ENCODE peak calls at places on chromosomes 13 and 19, in seven cellular contexts. J is mesenchymal stem cell; C is thoracic aorta; U is adipocyte; A is CD8-positive, alpha-beta memory T cell; G is CD4-positive, CD25-positive, alpha-beta regulatory T cell; E is esophagus squamous epithelium. D is an unnamed sample.
A peak's percentile ranks its signal among the peaks of the same experiment; 100 is the strongest.

GRCh38 chr13:71867101-71867814 is at the start of gene DACH1:
- DNase-seq in C (no peak), A (no peak), J (peak; percentile 98), E (peak; percentile 20), U (peak; percentile 53), G (no peak), D (peak; percentile 91)

GRCh38 chr19:56838930-56839664 is 1.4 kb downstream of the PEG3 start:
- DNase-seq in J (no peak), A (no peak), C (peak; percentile 99), E (peak; percentile 56), G (peak; percentile 31), U (peak; percentile 31), D (peak; percentile 2)

GRCh38 chr13:35957174-35957867 is 173.9 kb downstream of the DCLK1 start:
- DNase-seq in A (no peak), E (no peak), G (no peak), C (no peak), J (no peak), U (peak; percentile 76), D (no peak)

GRCh38 chr19:54729416-54730188 is 5.4 kb downstream of the KIR3DL3 start:
- DNase-seq in E (no peak), G (no peak), J (no peak), A (no peak), C (no peak), U (no peak), D (no peak)

GRCh38 chr13:75760182-75760981 is 124.3 kb downstream of the LMO7 start:
- DNase-seq in U (no peak), E (no peak), J (no peak), G (no peak), A (no peak), C (no peak), D (peak; percentile 98)

GRCh38 chr13:82912564-82912963 is 969.7 kb downstream of the SLITRK1 start:
- DNase-seq in G (no peak), J (no peak), C (no peak), A (no peak), U (no peak), E (no peak), D (no peak)

GRCh38 chr19:58261600-58261967 is 17.2 kb upstream of the ZNF8 start:
- DNase-seq in E (no peak), J (no peak), A (no peak), G (no peak), C (no peak), U (no peak), D (no peak)

GRCh38 chr19:57888107-57888493 is 737 bp downstream of the ZNF814 start:
- DNase-seq in A (no peak), C (no peak), U (peak; percentile 27), J (peak; percentile 27), G (no peak), E (no peak), D (peak; percentile 25)

GRCh38 chr13:61247149-61247936 is 168.3 kb downstream of the PCDH20 start:
- DNase-seq in A (no peak), C (no peak), E (no peak), U (no peak), J (no peak), G (no peak), D (no peak)

GRCh38 chr13:39682788-39683187 is 27.3 kb downstream of the COG6 start:
- DNase-seq in J (no peak), A (no peak), E (no peak), U (no peak), C (no peak), G (no peak), D (no peak)

GRCh38 chr19:31263317-31263716 is 85.9 kb downstream of the TSHZ3 start:
- DNase-seq in U (no peak), E (no peak), J (no peak), G (no peak), C (no peak), A (no peak), D (no peak)

GRCh38 chr13:27834095-27834494 is 41.8 kb downstream of the GSX1 start:
- DNase-seq in C (no peak), U (no peak), A (no peak), J (no peak), E (no peak), G (no peak), D (no peak)

GRCh38 chr13:41411536-41411935 is 45.8 kb upstream of the RGCC start:
- DNase-seq in G (no peak), A (no peak), U (peak; percentile 80), J (peak; percentile 65), E (no peak), C (no peak), D (peak; percentile 35)

GRCh38 chr13:44451651-44452050 is 78.0 kb downstream of the SERP2 start:
- DNase-seq in U (no peak), J (no peak), C (no peak), G (no peak), E (no peak), A (no peak), D (no peak)

GRCh38 chr13:99812611-99813010 is 159.0 kb downstream of the ZIC5 start:
- DNase-seq in G (no peak), A (no peak), E (no peak), C (no peak), U (peak; percentile 59), J (peak; percentile 9), D (no peak)

GRCh38 chr19:45215391-45216191 is 29.6 kb downstream of the EXOC3L2 start:
- DNase-seq in J (no peak), U (no peak), E (no peak), G (no peak), C (no peak), A (no peak), D (no peak)

GRCh38 chr19:5138606-5139594 is 170.0 kb downstream of the KDM4B start:
- DNase-seq in U (peak; percentile 55), G (peak; percentile 68), C (no peak), E (no peak), J (peak; percentile 77), A (peak; percentile 72), D (peak; percentile 42)

GRCh38 chr19:38229585-38230073 is 5.6 kb upstream of the DPF1 start:
- DNase-seq in G (peak; percentile 39), J (peak; percentile 83), U (peak; percentile 93), C (no peak), A (peak; percentile 47), E (no peak), D (peak; percentile 37)

GRCh38 chr19:40811478-40812341 is 12.7 kb downstream of the EGLN2 start:
- DNase-seq in C (no peak), J (peak; percentile 22), U (no peak), A (no peak), E (no peak), G (no peak), D (peak; percentile 29)
- H3K9me3 ChIP-seq in C (no peaks in the 10 kb centered on the region), J (no peaks in the 10 kb centered on the region), U (no peaks in the 10 kb centered on the region), A (no peaks in the 10 kb centered on the region), E (no peaks in the 10 kb centered on the region), G (no peaks in the 10 kb centered on the region), D (no peaks in the 10 kb centered on the region)

GRCh38 chr13:113183450-113184129 is 24.9 kb downstream of the PCID2 start:
- DNase-seq in J (peak; percentile 33), E (no peak), U (no peak), C (no peak), A (no peak), G (no peak), D (no peak)

GRCh38 chr13:113186061-113186900 is 22.2 kb downstream of the PCID2 start:
- DNase-seq in J (no peak), U (no peak), A (no peak), E (no peak), G (no peak), C (no peak), D (no peak)

GRCh38 chr13:113184568-113185440 is 23.7 kb downstream of the PCID2 start:
- DNase-seq in J (no peak), U (no peak), G (no peak), C (no peak), A (peak; percentile 40), E (no peak), D (no peak)

GRCh38 chr13:113187905-113188595 is 20.4 kb downstream of the PCID2 start:
- DNase-seq in E (no peak), G (no peak), A (no peak), C (no peak), J (peak; percentile 37), U (no peak), D (no peak)

GRCh38 chr13:113187263-113187669 is 21.2 kb downstream of the PCID2 start:
- DNase-seq in C (peak; percentile 57), J (peak; percentile 99), A (no peak), G (no peak), E (peak; percentile 15), U (peak; percentile 97), D (peak; percentile 75)
- H3K4me3 ChIP-seq in C (no peak overlapping the region), J (peak overlapping the region; percentile 75), A (no peak overlapping the region), G (no peak overlapping the region), E (peak overlapping the region; percentile 10), U (peak overlapping the region; percentile 79), D (no peak overlapping the region)

GRCh38 chr13:79405831-79406596 is at the start of gene RBM26:
- DNase-seq in G (peak; percentile 92), C (peak; percentile 78), U (peak; percentile 97), J (peak; percentile 96), E (peak; percentile 61), A (peak; percentile 92), D (peak; percentile 95)

GRCh38 chr13:79404985-79405384 is 1.1 kb downstream of the RBM26 start:
- DNase-seq in J (no peak), G (no peak), C (no peak), U (peak; percentile 32), E (no peak), A (no peak), D (no peak)

GRCh38 chr13:79405501-79405830 is 589 bp downstream of the RBM26 start:
- DNase-seq in U (no peak), A (no peak), C (no peak), G (no peak), E (no peak), J (peak; percentile 54), D (no peak)

GRCh38 chr13:79403113-79403512 is 2.9 kb downstream of the RBM26 start:
- DNase-seq in C (no peak), G (no peak), U (peak; percentile 23), J (no peak), E (no peak), A (no peak), D (no peak)

GRCh38 chr13:79404361-79404760 is 1.7 kb downstream of the RBM26 start:
- DNase-seq in J (no peak), G (no peak), C (no peak), A (no peak), U (peak; percentile 14), E (no peak), D (no peak)
- H3K4me1 ChIP-seq in J (no peaks in the 10 kb centered on the region), G (peaks cover 55% of the 10 kb centered on the region), C (peaks cover 36% of the 10 kb centered on the region), A (peaks cover 61% of the 10 kb centered on the region), U (peaks cover 45% of the 10 kb centered on the region), E (peaks cover 73% of the 10 kb centered on the region), D (peaks cover 21% of the 10 kb centered on the region)

GRCh38 chr19:35381318-35381717 is 10.4 kb downstream of the GPR42 start:
- DNase-seq in G (no peak), E (no peak), C (no peak), J (no peak), A (no peak), U (no peak), D (no peak)

GRCh38 chr19:35381926-35382325 is 11.1 kb downstream of the GPR42 start:
- DNase-seq in C (no peak), A (no peak), J (no peak), G (no peak), E (no peak), U (no peak), D (no peak)

GRCh38 chr19:35379992-35380391 is 9.1 kb downstream of the GPR42 start:
- DNase-seq in E (no peak), C (no peak), A (no peak), J (peak; percentile 37), G (no peak), U (no peak), D (no peak)

GRCh38 chr19:35380450-35381124 is 9.7 kb downstream of the GPR42 start:
- DNase-seq in A (no peak), J (no peak), E (no peak), G (no peak), C (no peak), U (no peak), D (peak; percentile 50)

GRCh38 chr19:35383536-35383935 is 12.7 kb downstream of the GPR42 start:
- DNase-seq in U (no peak), A (no peak), E (no peak), G (no peak), J (no peak), C (no peak), D (no peak)
- H3K9me3 ChIP-seq in U (peaks cover 8% of the 10 kb centered on the region), A (no peaks in the 10 kb centered on the region), E (peaks cover 3% of the 10 kb centered on the region), G (peaks cover 3% of the 10 kb centered on the region), J (peaks cover 13% of the 10 kb centered on the region), C (no peaks in the 10 kb centered on the region), D (no peaks in the 10 kb centered on the region)